ENCODE peak calls at places on chromosome 1, in nine cellular contexts. One of them, this sample, is unnamed.

GRCh38 chr1:155859881-155860841 is 794 bp downstream of the SYT11 start:
- DNase-seq in right lobe of liver: peak; percentile 61
- DNase-seq in esophagus muscularis mucosa: no peak
- DNase-seq in CD8-positive, alpha-beta T cell: peak; percentile 33
- DNase-seq in body of pancreas: peak; percentile 67
- DNase-seq in heart right ventricle: peak; percentile 94
- DNase-seq in GM12864: no peak
- DNase-seq in astrocyte of the cerebellum: peak; percentile 59
- DNase-seq in A549: no peak
- DNase-seq in this sample: peak; percentile 90

GRCh38 chr1:22639286-22639685 is 2.9 kb downstream of the C1QA start:
- DNase-seq in A549: no peak
- DNase-seq in GM12864: no peak
- DNase-seq in CD8-positive, alpha-beta T cell: no peak
- DNase-seq in body of pancreas: no peak
- DNase-seq in right lobe of liver: no peak
- DNase-seq in astrocyte of the cerebellum: no peak
- DNase-seq in esophagus muscularis mucosa: no peak
- DNase-seq in heart right ventricle: no peak
- DNase-seq in this sample: peak; percentile 15

GRCh38 chr1:5287178-5288155 is 633.1 kb downstream of the AJAP1 start:
- DNase-seq in body of pancreas: peak; percentile 52
- DNase-seq in esophagus muscularis mucosa: no peak
- DNase-seq in astrocyte of the cerebellum: no peak
- DNase-seq in A549: no peak
- DNase-seq in right lobe of liver: no peak
- DNase-seq in heart right ventricle: no peak
- DNase-seq in GM12864: no peak
- DNase-seq in CD8-positive, alpha-beta T cell: no peak
- DNase-seq in this sample: no peak

GRCh38 chr1:76881726-76882125 is 14.4 kb downstream of the ST6GALNAC5 start:
- DNase-seq in esophagus muscularis mucosa: no peak
- DNase-seq in CD8-positive, alpha-beta T cell: no peak
- DNase-seq in GM12864: no peak
- DNase-seq in body of pancreas: no peak
- DNase-seq in A549: no peak
- DNase-seq in right lobe of liver: no peak
- DNase-seq in heart right ventricle: no peak
- DNase-seq in astrocyte of the cerebellum: no peak
- DNase-seq in this sample: no peak

GRCh38 chr1:93608188-93609109 is 73.2 kb downstream of the BCAR3 start:
- DNase-seq in right lobe of liver: no peak
- DNase-seq in CD8-positive, alpha-beta T cell: no peak
- DNase-seq in heart right ventricle: peak; percentile 77
- DNase-seq in astrocyte of the cerebellum: no peak
- DNase-seq in A549: no peak
- DNase-seq in esophagus muscularis mucosa: no peak
- DNase-seq in body of pancreas: no peak
- DNase-seq in GM12864: no peak
- DNase-seq in this sample: peak; percentile 59

GRCh38 chr1:22450421-22451021 is 1.1 kb upstream of the ZBTB40 start:
- DNase-seq in esophagus muscularis mucosa: no peak
- DNase-seq in right lobe of liver: no peak
- DNase-seq in body of pancreas: peak; percentile 72
- DNase-seq in A549: no peak
- DNase-seq in CD8-positive, alpha-beta T cell: no peak
- DNase-seq in GM12864: no peak
- DNase-seq in heart right ventricle: no peak
- DNase-seq in astrocyte of the cerebellum: no peak
- DNase-seq in this sample: no peak

GRCh38 chr1:9235123-9235513 is 544 bp downstream of the H6PD start:
- DNase-seq in GM12864: no peak
- DNase-seq in body of pancreas: peak; percentile 62
- DNase-seq in A549: peak; percentile 56
- DNase-seq in esophagus muscularis mucosa: no peak
- DNase-seq in astrocyte of the cerebellum: no peak
- DNase-seq in heart right ventricle: peak; percentile 65
- DNase-seq in CD8-positive, alpha-beta T cell: no peak
- DNase-seq in right lobe of liver: no peak
- DNase-seq in this sample: peak; percentile 78

GRCh38 chr1:55700359-55701130 is 485.4 kb upstream of the USP24 start:
- DNase-seq in A549: no peak
- DNase-seq in right lobe of liver: no peak
- DNase-seq in heart right ventricle: no peak
- DNase-seq in esophagus muscularis mucosa: no peak
- DNase-seq in body of pancreas: no peak
- DNase-seq in astrocyte of the cerebellum: no peak
- DNase-seq in GM12864: no peak
- DNase-seq in CD8-positive, alpha-beta T cell: no peak
- DNase-seq in this sample: no peak

GRCh38 chr1:37995773-37996379 is 6.1 kb upstream of the SF3A3 start:
- DNase-seq in GM12864: no peak
- DNase-seq in astrocyte of the cerebellum: no peak
- DNase-seq in CD8-positive, alpha-beta T cell: no peak
- DNase-seq in right lobe of liver: peak; percentile 55
- DNase-seq in esophagus muscularis mucosa: peak; percentile 93
- DNase-seq in A549: no peak
- DNase-seq in body of pancreas: peak; percentile 54
- DNase-seq in heart right ventricle: peak; percentile 80
- DNase-seq in this sample: peak; percentile 86

GRCh38 chr1:93579891-93580290 is 101.7 kb downstream of the BCAR3 start:
- DNase-seq in esophagus muscularis mucosa: no peak
- DNase-seq in A549: no peak
- DNase-seq in GM12864: no peak
- DNase-seq in heart right ventricle: no peak
- DNase-seq in body of pancreas: peak; percentile 66
- DNase-seq in astrocyte of the cerebellum: peak; percentile 83
- DNase-seq in right lobe of liver: no peak
- DNase-seq in CD8-positive, alpha-beta T cell: no peak
- DNase-seq in this sample: peak; percentile 86

GRCh38 chr1:230507671-230508407 is 81.7 kb upstream of the PGBD5 start:
- DNase-seq in heart right ventricle: no peak
- DNase-seq in esophagus muscularis mucosa: peak; percentile 72
- DNase-seq in CD8-positive, alpha-beta T cell: no peak
- DNase-seq in GM12864: no peak
- DNase-seq in A549: no peak
- DNase-seq in right lobe of liver: no peak
- DNase-seq in astrocyte of the cerebellum: no peak
- DNase-seq in body of pancreas: peak; percentile 30
- DNase-seq in this sample: peak; percentile 15

GRCh38 chr1:18926315-18927081 is 24.1 kb upstream of the ALDH4A1 start:
- DNase-seq in esophagus muscularis mucosa: no peak
- DNase-seq in A549: peak; percentile 84
- DNase-seq in heart right ventricle: peak; percentile 85
- DNase-seq in body of pancreas: peak; percentile 74
- DNase-seq in CD8-positive, alpha-beta T cell: peak; percentile 73
- DNase-seq in GM12864: peak; percentile 83
- DNase-seq in right lobe of liver: peak; percentile 61
- DNase-seq in astrocyte of the cerebellum: no peak
- DNase-seq in this sample: peak; percentile 96

GRCh38 chr1:1079408-1080121 is 5.5 kb upstream of the RNF223 start:
- DNase-seq in right lobe of liver: peak; percentile 88
- DNase-seq in body of pancreas: peak; percentile 87
- DNase-seq in heart right ventricle: no peak
- DNase-seq in CD8-positive, alpha-beta T cell: no peak
- DNase-seq in GM12864: no peak
- DNase-seq in esophagus muscularis mucosa: no peak
- DNase-seq in astrocyte of the cerebellum: peak; percentile 77
- DNase-seq in A549: peak; percentile 64
- DNase-seq in this sample: peak; percentile 85

GRCh38 chr1:7048395-7048794 is 263.1 kb downstream of the CAMTA1 start:
- DNase-seq in A549: no peak
- DNase-seq in esophagus muscularis mucosa: no peak
- DNase-seq in astrocyte of the cerebellum: no peak
- DNase-seq in CD8-positive, alpha-beta T cell: no peak
- DNase-seq in heart right ventricle: no peak
- DNase-seq in right lobe of liver: no peak
- DNase-seq in GM12864: no peak
- DNase-seq in body of pancreas: no peak
- DNase-seq in this sample: no peak

GRCh38 chr1:163085904-163086268 is 16.7 kb downstream of the RGS4 start:
- DNase-seq in heart right ventricle: no peak
- DNase-seq in astrocyte of the cerebellum: no peak
- DNase-seq in A549: no peak
- DNase-seq in GM12864: no peak
- DNase-seq in body of pancreas: no peak
- DNase-seq in right lobe of liver: no peak
- DNase-seq in CD8-positive, alpha-beta T cell: no peak
- DNase-seq in esophagus muscularis mucosa: no peak
- DNase-seq in this sample: no peak

GRCh38 chr1:9722378-9722749 is 70.8 kb downstream of the PIK3CD start:
- DNase-seq in A549: no peak
- DNase-seq in right lobe of liver: no peak
- DNase-seq in astrocyte of the cerebellum: no peak
- DNase-seq in heart right ventricle: no peak
- DNase-seq in esophagus muscularis mucosa: no peak
- DNase-seq in body of pancreas: no peak
- DNase-seq in CD8-positive, alpha-beta T cell: no peak
- DNase-seq in GM12864: no peak
- DNase-seq in this sample: no peak

GRCh38 chr1:183975651-183976050 is 61.9 kb downstream of the COLGALT2 start:
- DNase-seq in astrocyte of the cerebellum: no peak
- DNase-seq in esophagus muscularis mucosa: no peak
- DNase-seq in GM12864: no peak
- DNase-seq in right lobe of liver: no peak
- DNase-seq in heart right ventricle: no peak
- DNase-seq in A549: no peak
- DNase-seq in body of pancreas: no peak
- DNase-seq in CD8-positive, alpha-beta T cell: no peak
- DNase-seq in this sample: no peak

GRCh38 chr1:111476214-111476613 is 2.4 kb downstream of the C1orf162 start:
- DNase-seq in right lobe of liver: no peak
- DNase-seq in body of pancreas: no peak
- DNase-seq in CD8-positive, alpha-beta T cell: no peak
- DNase-seq in GM12864: no peak
- DNase-seq in A549: no peak
- DNase-seq in astrocyte of the cerebellum: no peak
- DNase-seq in esophagus muscularis mucosa: peak; percentile 24
- DNase-seq in heart right ventricle: no peak
- DNase-seq in this sample: no peak

GRCh38 chr1:67503974-67504373 is 73.8 kb upstream of the SERBP1 start:
- DNase-seq in esophagus muscularis mucosa: no peak
- DNase-seq in GM12864: no peak
- DNase-seq in heart right ventricle: no peak
- DNase-seq in astrocyte of the cerebellum: no peak
- DNase-seq in body of pancreas: no peak
- DNase-seq in A549: no peak
- DNase-seq in right lobe of liver: no peak
- DNase-seq in CD8-positive, alpha-beta T cell: no peak
- DNase-seq in this sample: no peak
- TF ChIP-seq CTCF in esophagus muscularis mucosa: no peak
- TF ChIP-seq CTCF in GM12864: no peak
- TF ChIP-seq CTCF in heart right ventricle: no peak
- TF ChIP-seq CTCF in astrocyte of the cerebellum: no peak
- TF ChIP-seq CTCF in body of pancreas: no peak
- TF ChIP-seq CTCF in A549: no peak
- TF ChIP-seq CTCF in right lobe of liver: no peak
- TF ChIP-seq CTCF in CD8-positive, alpha-beta T cell: no peak
- TF ChIP-seq CTCF in this sample: no peak

DNA sequence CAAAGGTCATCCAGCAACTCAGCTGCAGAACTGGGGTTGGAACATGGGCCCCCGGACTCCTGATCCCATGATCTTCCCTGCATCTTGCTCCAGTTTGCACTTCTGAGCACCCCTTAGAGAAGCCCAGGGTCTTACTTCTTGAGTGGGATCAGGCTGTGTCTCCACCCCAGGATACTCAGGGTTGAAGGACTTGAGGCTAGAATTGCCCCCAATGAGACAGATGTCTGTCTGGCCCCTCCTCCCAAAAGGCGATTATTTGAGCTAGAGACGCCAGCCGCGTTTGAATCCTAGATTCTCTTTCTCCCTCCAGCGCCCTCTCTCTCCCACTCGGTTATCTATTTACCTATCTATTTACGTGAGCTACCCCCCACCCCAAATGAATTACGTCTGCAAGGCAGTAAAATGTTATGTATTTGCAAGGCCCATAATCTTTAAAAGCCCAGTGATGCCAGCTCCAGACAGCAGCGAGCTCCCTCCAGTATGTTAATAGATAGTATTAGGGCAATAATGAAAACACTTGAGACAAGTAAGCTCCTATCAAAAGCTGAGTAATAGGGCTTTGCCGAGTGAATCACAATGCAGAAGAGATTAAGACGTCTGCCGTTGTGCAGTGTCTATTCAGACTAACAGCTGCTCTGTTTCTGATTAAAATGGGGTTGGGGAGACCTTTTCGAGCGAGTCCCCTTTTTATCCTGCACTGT is 46.3 kb upstream of the FOXO6 start:
- DNase-seq in right lobe of liver: no peak
- DNase-seq in esophagus muscularis mucosa: peak; percentile 87
- DNase-seq in A549: no peak
- DNase-seq in heart right ventricle: no peak
- DNase-seq in astrocyte of the cerebellum: no peak
- DNase-seq in GM12864: no peak
- DNase-seq in body of pancreas: no peak
- DNase-seq in CD8-positive, alpha-beta T cell: no peak
- DNase-seq in this sample: peak; percentile 74
- H3K4me3 ChIP-seq in right lobe of liver: no peak overlapping the region
- H3K4me3 ChIP-seq in esophagus muscularis mucosa: no peak overlapping the region
- H3K4me3 ChIP-seq in A549: no peak overlapping the region
- H3K4me3 ChIP-seq in heart right ventricle: no peak overlapping the region
- H3K4me3 ChIP-seq in astrocyte of the cerebellum: no peak overlapping the region
- H3K4me3 ChIP-seq in GM12864: no peak overlapping the region
- H3K4me3 ChIP-seq in body of pancreas: no peak overlapping the region
- H3K4me3 ChIP-seq in CD8-positive, alpha-beta T cell: no peak overlapping the region
- H3K4me3 ChIP-seq in this sample: peak overlapping the region; percentile 28

GRCh38 chr1:11124965-11125364 is 25.3 kb upstream of the EXOSC10 start:
- DNase-seq in astrocyte of the cerebellum: no peak
- DNase-seq in GM12864: no peak
- DNase-seq in heart right ventricle: no peak
- DNase-seq in right lobe of liver: no peak
- DNase-seq in A549: no peak
- DNase-seq in CD8-positive, alpha-beta T cell: no peak
- DNase-seq in body of pancreas: no peak
- DNase-seq in esophagus muscularis mucosa: no peak
- DNase-seq in this sample: no peak
- TF ChIP-seq CTCF in astrocyte of the cerebellum: no peak
- TF ChIP-seq CTCF in GM12864: no peak
- TF ChIP-seq CTCF in heart right ventricle: no peak
- TF ChIP-seq CTCF in right lobe of liver: no peak
- TF ChIP-seq CTCF in A549: no peak
- TF ChIP-seq CTCF in CD8-positive, alpha-beta T cell: no peak
- TF ChIP-seq CTCF in body of pancreas: no peak
- TF ChIP-seq CTCF in esophagus muscularis mucosa: no peak
- TF ChIP-seq CTCF in this sample: no peak

DNA sequence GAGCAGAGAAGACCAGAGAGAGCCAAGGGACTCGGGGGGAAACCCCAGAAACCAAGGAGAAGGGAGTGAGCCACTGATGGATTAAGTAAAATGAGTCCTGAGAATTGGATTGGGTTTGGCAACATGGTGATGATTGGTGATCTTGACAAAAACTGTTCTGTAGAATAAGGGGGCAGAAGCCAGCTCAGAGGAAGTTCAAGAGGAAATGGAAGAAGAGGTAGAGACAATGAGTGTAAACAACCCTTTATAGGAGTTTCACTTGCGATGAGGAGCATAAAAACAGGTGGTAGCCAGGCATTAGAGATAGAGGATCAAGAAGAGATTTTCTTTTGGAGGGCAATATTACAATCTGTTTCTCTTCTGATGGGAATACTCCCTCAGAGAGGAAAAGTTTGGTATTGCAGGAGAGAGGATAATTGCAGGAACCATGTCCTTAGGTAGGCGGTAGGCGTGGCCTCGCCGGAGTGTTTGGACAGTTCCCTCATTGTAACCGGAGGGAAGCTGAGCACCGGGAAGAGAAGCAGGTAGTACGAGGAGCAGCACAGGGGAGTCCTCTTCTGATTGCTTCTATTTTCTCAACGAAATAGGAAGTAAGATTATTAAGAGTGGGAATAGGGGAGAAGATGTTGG is 68.4 kb upstream of the TENT5C start:
- DNase-seq in heart right ventricle: no peak
- DNase-seq in esophagus muscularis mucosa: no peak
- DNase-seq in right lobe of liver: peak; percentile 55
- DNase-seq in astrocyte of the cerebellum: no peak
- DNase-seq in A549: no peak
- DNase-seq in CD8-positive, alpha-beta T cell: no peak
- DNase-seq in body of pancreas: peak; percentile 80
- DNase-seq in GM12864: no peak
- DNase-seq in this sample: no peak
- H3K4me3 ChIP-seq in heart right ventricle: no peak overlapping the region
- H3K4me3 ChIP-seq in esophagus muscularis mucosa: no peak overlapping the region
- H3K4me3 ChIP-seq in right lobe of liver: no peak overlapping the region
- H3K4me3 ChIP-seq in astrocyte of the cerebellum: no peak overlapping the region
- H3K4me3 ChIP-seq in A549: no peak overlapping the region
- H3K4me3 ChIP-seq in CD8-positive, alpha-beta T cell: no peak overlapping the region
- H3K4me3 ChIP-seq in body of pancreas: no peak overlapping the region
- H3K4me3 ChIP-seq in GM12864: no peak overlapping the region
- H3K4me3 ChIP-seq in this sample: no peak overlapping the region